ENCODE peak calls at places on chromosomes 6 and 20, in nine cellular contexts. O, D, T, Y, H, V, Z, P and J are unnamed samples.

GRCh38 chr6:111559193-111560097 is 46.2 kb downstream of the TRAF3IP2 start:
- DNase-seq in Y (no peak), H (peak), Z (no peak), T (no peak), P (peak), D (no peak), O (peak), V (no peak), J (peak)

GRCh38 chr20:50538276-50538675 is 28.1 kb downstream of the PTPN1 start:
- DNase-seq in V (no peak), Y (no peak), P (no peak), Z (no peak), D (no peak), H (no peak), T (no peak), O (no peak), J (no peak)

GRCh38 chr6:158631678-158632537 is 12.6 kb downstream of the DYNLT1 start:
- DNase-seq in H (peak), P (peak), V (peak), Y (no peak), T (no peak), D (peak), Z (peak), O (peak), J (no peak)

GRCh38 chr6:29797120-29797519 is 30.5 kb upstream of the HLA-G start:
- DNase-seq in D (no peak), P (peak), T (no peak), O (peak), V (no peak), H (peak), Y (no peak), Z (no peak), J (no peak)

GRCh38 chr6:25519856-25520255 is 132.2 kb upstream of the SCGN start:
- DNase-seq in T (no peak), V (no peak), O (no peak), P (no peak), Y (no peak), Z (no peak), H (peak), D (no peak), J (no peak)

GRCh38 chr20:47354710-47355488 is 1.6 kb downstream of the ZMYND8 start:
- DNase-seq in Y (no peak), H (no peak), Z (no peak), T (no peak), P (peak), V (no peak), O (no peak), D (no peak), J (no peak)

GRCh38 chr6:75098709-75099108 is 107.1 kb downstream of the COL12A1 start:
- DNase-seq in V (peak), Z (peak), D (peak), Y (no peak), O (peak), H (peak), P (peak), T (peak), J (peak)

GRCh38 chr20:45337367-45338120 is 10.7 kb downstream of the SDC4 start:
- DNase-seq in V (no peak), Y (no peak), H (peak), Z (peak), P (peak), D (peak), O (peak), T (no peak), J (peak)

GRCh38 chr6:117956386-117956785 is 49.3 kb downstream of the SLC35F1 start:
- DNase-seq in Y (no peak), D (no peak), H (no peak), P (no peak), Z (no peak), T (no peak), V (no peak), O (no peak), J (no peak)

GRCh38 chr6:106247733-106248132 is 77.8 kb downstream of the ATG5 start:
- DNase-seq in D (no peak), O (no peak), P (no peak), H (no peak), Y (peak), Z (no peak), T (no peak), V (no peak), J (no peak)

GRCh38 chr6:132131777-132132176 is 180.6 kb upstream of the CCN2 start:
- DNase-seq in D (peak), P (peak), T (peak), Z (peak), V (peak), O (peak), Y (no peak), H (peak), J (peak)

GRCh38 chr6:13089296-13089994 is 238.9 kb downstream of the TBC1D7 start:
- DNase-seq in Y (no peak), P (peak), Z (no peak), T (no peak), V (no peak), H (peak), D (no peak), O (no peak), J (no peak)

GRCh38 chr6:93964926-93965325 is 545.6 kb upstream of the EPHA7 start:
- DNase-seq in O (no peak), H (no peak), V (no peak), T (no peak), Z (no peak), P (no peak), D (no peak), Y (no peak), J (no peak)

GRCh38 chr6:93964296-93964695 is 544.9 kb upstream of the EPHA7 start:
- DNase-seq in Y (no peak), D (no peak), Z (no peak), T (no peak), H (no peak), P (no peak), V (no peak), O (no peak), J (no peak)

GRCh38 chr6:93968126-93968525 is 548.8 kb upstream of the EPHA7 start:
- DNase-seq in Z (no peak), P (no peak), V (no peak), D (no peak), O (no peak), H (no peak), T (no peak), Y (no peak), J (no peak)

DNA sequence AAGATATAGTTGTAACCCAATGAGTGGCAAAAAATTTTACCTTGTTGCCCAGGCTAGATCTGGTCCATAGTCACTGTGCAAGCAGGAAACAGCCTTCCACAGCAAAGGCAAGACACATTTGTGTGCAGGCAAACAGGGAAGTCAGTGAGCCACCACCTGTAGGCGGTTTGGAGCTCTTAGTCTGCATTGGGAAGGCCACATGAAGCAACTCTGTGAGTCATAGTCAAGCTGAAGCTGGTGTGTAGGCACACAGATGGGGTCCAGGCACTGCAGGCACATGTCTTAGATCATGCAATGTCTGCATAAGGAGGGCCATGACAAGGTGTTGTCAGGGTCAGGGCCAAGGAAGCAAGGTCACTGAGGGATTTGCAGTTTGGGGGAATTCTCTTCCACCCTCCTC is 543.2 kb upstream of the EPHA7 start:
- DNase-seq in O (no peak), T (no peak), P (no peak), H (no peak), V (no peak), Y (no peak), Z (no peak), D (no peak), J (no peak)
- TF ChIP-seq CTCF in O (no peak), T (no peak), P (no peak), H (no peak), V (no peak), Y (no peak), Z (no peak), D (no peak), J (no peak)

GRCh38 chr20:60361761-60362410 is 403.7 kb downstream of the CDH26 start:
- DNase-seq in O (no peak), V (no peak), Z (no peak), T (no peak), Y (no peak), P (no peak), H (no peak), D (no peak), J (no peak)

GRCh38 chr20:60365063-60365640 is 406.9 kb downstream of the CDH26 start:
- DNase-seq in H (no peak), V (no peak), Y (no peak), O (no peak), Z (no peak), D (no peak), P (no peak), T (no peak), J (no peak)

GRCh38 chr20:60365882-60366281 is 407.7 kb downstream of the CDH26 start:
- DNase-seq in Z (no peak), Y (no peak), T (no peak), O (no peak), D (no peak), H (no peak), V (no peak), P (no peak), J (no peak)

GRCh38 chr20:60363698-60364097 is 405.5 kb downstream of the CDH26 start:
- DNase-seq in P (no peak), H (no peak), Y (no peak), V (no peak), O (no peak), T (no peak), D (no peak), Z (no peak), J (no peak)

DNA sequence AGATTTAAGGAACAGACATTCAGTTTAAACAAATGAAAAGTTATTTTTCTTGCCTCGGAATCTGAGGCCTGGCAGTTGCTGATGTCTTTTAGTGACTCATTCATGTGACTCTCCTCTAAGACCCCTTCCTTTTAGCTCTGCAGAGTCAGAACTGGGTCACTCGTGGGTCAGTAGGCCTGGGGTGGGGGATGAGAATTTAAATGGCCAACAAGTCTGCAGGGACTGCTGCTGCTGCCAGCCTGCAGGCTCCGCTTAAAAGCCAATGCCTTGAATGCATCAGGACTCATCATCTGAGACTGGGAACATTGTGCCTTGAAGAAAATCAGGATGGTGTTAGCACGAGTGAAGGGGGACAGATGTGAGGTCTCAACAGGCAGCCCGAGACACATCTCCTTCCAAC is 404.3 kb downstream of the CDH26 start:
- DNase-seq in Z (no peak), H (no peak), Y (no peak), P (no peak), D (no peak), O (no peak), V (no peak), T (no peak), J (no peak)
- H3K4me3 ChIP-seq in Z (no peak), H (no peak), Y (no peak), P (no peak), D (no peak), O (no peak), V (no peak), T (no peak), J (no peak)

GRCh38 chr20:63815613-63815862 is 15.5 kb downstream of the ZBTB46 start:
- DNase-seq in P (no peak), V (no peak), T (no peak), D (no peak), Y (no peak), Z (no peak), O (no peak), H (no peak), J (no peak)

GRCh38 chr20:63814833-63815612 is 16.0 kb downstream of the ZBTB46 start:
- DNase-seq in T (no peak), D (no peak), O (no peak), Z (no peak), P (no peak), Y (no peak), H (no peak), V (no peak), J (no peak)

GRCh38 chr20:63819224-63819917 is 11.7 kb downstream of the ZBTB46 start:
- DNase-seq in O (no peak), V (no peak), Z (no peak), P (peak), H (peak), Y (no peak), T (no peak), D (no peak), J (no peak)

GRCh38 chr20:63811491-63811875 is 19.6 kb downstream of the ZBTB46 start:
- DNase-seq in Z (no peak), T (no peak), O (no peak), V (no peak), H (no peak), D (no peak), Y (no peak), P (no peak), J (no peak)

DNA sequence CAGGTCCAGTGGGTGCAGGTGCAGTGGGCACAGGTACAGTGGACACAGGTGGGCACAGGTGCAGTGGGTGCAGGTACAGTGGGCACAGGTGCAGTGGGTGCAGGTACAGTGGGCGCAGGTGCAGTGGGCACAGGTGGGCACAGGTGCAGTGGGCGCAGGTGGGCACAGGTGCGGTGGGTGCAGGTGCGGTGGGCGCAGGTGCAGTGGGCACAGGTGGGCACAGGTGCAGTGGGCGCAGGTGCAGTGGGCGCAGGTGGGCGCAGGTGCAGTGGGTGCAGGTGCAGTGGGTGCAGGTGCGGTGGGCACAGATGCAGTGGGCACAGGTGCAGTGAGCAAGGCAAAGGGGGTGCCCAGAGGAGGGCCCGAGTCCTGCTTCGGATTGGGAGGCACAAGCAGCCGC is 15.2 kb downstream of the ZBTB46 start:
- DNase-seq in D (no peak), O (no peak), V (no peak), Y (no peak), Z (no peak), H (no peak), P (no peak), T (no peak), J (no peak)
- TF ChIP-seq CTCF in D (no peak), O (no peak), V (no peak), Y (no peak), Z (no peak), H (no peak), P (no peak), T (no peak), J (no peak)

DNA sequence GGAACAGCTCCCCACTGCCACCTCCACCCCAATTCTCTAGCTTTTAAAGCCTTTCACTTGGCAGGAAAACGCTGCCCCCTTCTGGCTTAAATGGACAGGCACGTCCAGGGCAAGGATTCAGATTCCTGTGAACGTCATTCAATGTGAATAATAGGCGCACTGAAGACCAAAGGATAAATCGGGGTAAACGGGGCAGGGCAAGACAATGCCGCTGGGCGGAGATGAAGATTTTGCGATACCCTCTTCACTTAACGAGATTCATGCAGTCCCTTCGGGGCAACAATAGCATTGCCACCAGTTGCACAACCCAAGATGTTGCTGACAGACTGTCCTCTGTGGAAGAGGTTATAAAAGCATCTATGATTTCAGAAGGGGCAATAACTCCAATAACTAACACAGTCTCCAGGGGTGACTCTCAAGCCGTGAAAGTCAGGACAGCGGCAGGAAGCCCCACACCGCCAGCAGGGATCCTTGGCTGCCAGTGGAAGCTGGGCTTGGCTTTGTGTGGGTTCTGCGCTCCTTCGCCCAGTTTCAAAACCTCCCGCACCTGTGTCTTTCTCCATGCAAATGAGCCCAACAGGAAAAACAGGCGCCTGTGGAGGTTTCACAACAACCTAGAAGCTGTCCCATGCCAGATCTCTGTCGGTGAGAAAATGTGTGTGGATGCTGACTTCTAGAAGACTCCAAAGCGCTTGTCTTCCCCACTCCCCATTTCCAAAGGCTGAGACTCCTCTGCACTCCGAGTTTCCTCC is 291.8 kb downstream of the BMP7 start:
- DNase-seq in H (peak), P (peak), T (no peak), D (no peak), V (no peak), O (no peak), Y (no peak), Z (no peak), J (peak)
- H3K4me3 ChIP-seq in H (no peak), P (no peak), T (no peak), D (no peak), V (no peak), O (no peak), Y (no peak), Z (no peak), J (no peak)

DNA sequence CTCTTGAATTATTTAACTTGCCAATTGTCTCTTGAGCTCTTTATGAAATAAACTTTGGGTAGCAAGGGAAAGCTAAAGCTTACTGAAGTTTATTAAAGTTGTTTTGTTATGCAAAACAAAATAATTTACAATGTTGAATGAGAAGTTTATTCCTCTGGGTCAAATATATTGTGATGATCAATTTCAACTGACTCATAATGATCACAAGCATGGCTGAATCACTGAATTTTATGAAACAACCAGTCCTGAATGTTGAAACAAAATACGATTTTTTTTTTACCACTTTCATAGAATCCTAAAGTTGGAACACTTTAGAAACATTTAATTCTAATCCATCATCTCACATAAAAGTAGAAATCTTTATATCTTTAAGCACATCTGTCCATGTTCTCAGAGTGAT is 110.3 kb downstream of the RWDD2A start:
- DNase-seq in V (no peak), Z (no peak), D (no peak), H (no peak), P (no peak), T (no peak), Y (no peak), O (no peak), J (no peak)
- TF ChIP-seq CTCF in V (no peak), Z (no peak), D (no peak), H (no peak), P (no peak), T (no peak), Y (no peak), O (no peak), J (no peak)